ENCODE peak calls at places on chromosomes 12 and 14, in seven cellular contexts. K, X, L, B, N, C and S are unnamed samples.

GRCh38 chr14:85482549-85482948 is 47.4 kb upstream of the FLRT2 start:
- DNase-seq in X (no peak), C (no peak), B (no peak), N (no peak), K (no peak), L (no peak), S (no peak)

GRCh38 chr14:94543450-94544123 is 17.7 kb upstream of the SERPINA4 start:
- DNase-seq in L (no peak), B (no peak), N (peak; percentile 62), K (no peak), X (no peak), C (no peak), S (peak; percentile 10)

GRCh38 chr12:16291032-16291431 is 13.5 kb upstream of the SLC15A5 start:
- DNase-seq in N (no peak), B (no peak), X (no peak), L (no peak), K (no peak), C (no peak), S (no peak)

GRCh38 chr14:85596562-85596961 is 66.6 kb downstream of the FLRT2 start:
- DNase-seq in C (no peak), B (no peak), K (no peak), X (no peak), L (no peak), N (no peak), S (no peak)

GRCh38 chr14:67532998-67533753 is at the start of gene PLEKHH1:
- DNase-seq in B (peak; percentile 98), K (peak; percentile 47), X (peak; percentile 74), C (peak; percentile 61), L (peak; percentile 10), N (peak; percentile 63), S (peak; percentile 88)

GRCh38 chr14:76771432-76771980 is 10.2 kb downstream of the VASH1 start:
- DNase-seq in B (no peak), N (no peak), K (no peak), X (no peak), L (no peak), C (no peak), S (no peak)

GRCh38 chr12:15728118-15728598 is 61.0 kb downstream of the EPS8 start:
- DNase-seq in X (no peak), C (no peak), N (peak; percentile 37), L (no peak), B (peak; percentile 7), K (peak; percentile 28), S (no peak)

GRCh38 chr14:94367896-94368590 is 20.4 kb downstream of the SERPINA1 start:
- DNase-seq in X (no peak), K (no peak), N (no peak), L (no peak), C (no peak), B (no peak), S (no peak)

GRCh38 chr14:75094896-75095295 is 25.5 kb downstream of the ZC2HC1C start:
- DNase-seq in K (no peak), L (no peak), C (no peak), B (no peak), N (no peak), X (no peak), S (no peak)

GRCh38 chr14:92917956-92918355 is 5.0 kb upstream of the CHGA start:
- DNase-seq in C (no peak), B (no peak), X (no peak), L (no peak), N (no peak), K (no peak), S (no peak)

GRCh38 chr12:98352218-98352811 is 163.1 kb upstream of the TMPO start:
- DNase-seq in B (peak; percentile 58), L (no peak), K (peak; percentile 18), X (no peak), N (peak; percentile 93), C (no peak), S (no peak)

GRCh38 chr12:98423963-98424362 is 91.4 kb upstream of the TMPO start:
- DNase-seq in K (no peak), X (no peak), N (no peak), L (no peak), C (no peak), B (no peak), S (no peak)

GRCh38 chr14:56189306-56189705 is 71.1 kb downstream of the PELI2 start:
- DNase-seq in K (no peak), X (no peak), N (peak; percentile 96), B (no peak), C (no peak), L (no peak), S (no peak)

GRCh38 chr14:21527320-21527679 is 1.2 kb upstream of the SALL2 start:
- DNase-seq in C (no peak), N (no peak), K (no peak), B (no peak), X (no peak), L (no peak), S (no peak)

GRCh38 chr14:24075485-24076301 is 4.3 kb downstream of the CPNE6 start:
- DNase-seq in C (no peak), N (no peak), X (no peak), B (no peak), L (no peak), K (no peak), S (no peak)

GRCh38 chr14:99688210-99688581 is 4.1 kb downstream of the CYP46A1 start:
- DNase-seq in X (peak; percentile 40), K (no peak), B (no peak), N (no peak), C (no peak), L (no peak), S (no peak)

GRCh38 chr14:81406863-81407262 is 6.7 kb upstream of the STON2 start:
- DNase-seq in C (no peak), X (no peak), L (no peak), B (no peak), N (no peak), K (no peak), S (no peak)

GRCh38 chr12:12072064-12072760 is 1.5 kb downstream of the BCL2L14 start:
- DNase-seq in K (no peak), X (peak; percentile 58), C (no peak), N (no peak), B (no peak), L (no peak), S (no peak)

GRCh38 chr12:100348657-100349454 is 8.0 kb upstream of the SLC17A8 start:
- DNase-seq in X (no peak), B (peak; percentile 29), C (peak; percentile 15), K (peak; percentile 33), N (peak; percentile 19), L (peak; percentile 26), S (peak; percentile 57)

GRCh38 chr14:20683125-20683895 is 1.1 kb upstream of the RNASE4 start:
- DNase-seq in C (peak; percentile 89), B (no peak), L (peak; percentile 57), N (peak; percentile 90), K (peak; percentile 91), X (peak; percentile 87), S (peak; percentile 88)

GRCh38 chr12:76318773-76319594 is 29.2 kb downstream of the BBS10 start:
- DNase-seq in L (no peak), C (no peak), K (no peak), X (no peak), N (no peak), B (no peak), S (no peak)